ENCODE peak calls at places on chromosome 14, in eight cellular contexts. One of them, this sample, is unnamed.

GRCh38 chr14:100388137-100389050 is 65.3 kb downstream of the SLC25A47 start:
- DNase-seq in lower leg skin: no peak
- DNase-seq in body of pancreas: no peak
- DNase-seq in uterus: no peak
- DNase-seq in sigmoid colon: no peak
- DNase-seq in endothelial cell of umbilical vein: no peak
- DNase-seq in spleen: no peak
- DNase-seq in HCT116: no peak
- DNase-seq in this sample: no peak

GRCh38 chr14:100067971-100068959 is 3.0 kb downstream of the EVL start:
- DNase-seq in lower leg skin: peak; percentile 44
- DNase-seq in body of pancreas: peak; percentile 59
- DNase-seq in uterus: peak; percentile 28
- DNase-seq in sigmoid colon: no peak
- DNase-seq in endothelial cell of umbilical vein: peak; percentile 45
- DNase-seq in spleen: peak; percentile 91
- DNase-seq in HCT116: peak; percentile 21
- DNase-seq in this sample: peak; percentile 29

GRCh38 chr14:101632520-101632919 is 71.2 kb downstream of the DIO3 start:
- DNase-seq in lower leg skin: no peak
- DNase-seq in body of pancreas: no peak
- DNase-seq in uterus: no peak
- DNase-seq in sigmoid colon: no peak
- DNase-seq in endothelial cell of umbilical vein: no peak
- DNase-seq in spleen: no peak
- DNase-seq in HCT116: no peak
- DNase-seq in this sample: no peak

GRCh38 chr14:53881921-53882320 is 74.7 kb downstream of the BMP4 start:
- DNase-seq in lower leg skin: no peak
- DNase-seq in body of pancreas: no peak
- DNase-seq in uterus: no peak
- DNase-seq in sigmoid colon: no peak
- DNase-seq in endothelial cell of umbilical vein: no peak
- DNase-seq in spleen: no peak
- DNase-seq in HCT116: no peak
- DNase-seq in this sample: no peak

GRCh38 chr14:89242871-89243270 is 174.2 kb downstream of the FOXN3 start:
- DNase-seq in lower leg skin: no peak
- DNase-seq in body of pancreas: no peak
- DNase-seq in uterus: no peak
- DNase-seq in sigmoid colon: no peak
- DNase-seq in endothelial cell of umbilical vein: no peak
- DNase-seq in spleen: no peak
- DNase-seq in HCT116: no peak
- DNase-seq in this sample: no peak

GRCh38 chr14:30658645-30659044 is 36.5 kb downstream of the SCFD1 start:
- DNase-seq in lower leg skin: no peak
- DNase-seq in body of pancreas: no peak
- DNase-seq in uterus: no peak
- DNase-seq in sigmoid colon: no peak
- DNase-seq in endothelial cell of umbilical vein: no peak
- DNase-seq in spleen: no peak
- DNase-seq in HCT116: no peak
- DNase-seq in this sample: no peak

GRCh38 chr14:77311217-77311616 is 9.5 kb downstream of the POMT2 start:
- DNase-seq in lower leg skin: no peak
- DNase-seq in body of pancreas: no peak
- DNase-seq in uterus: no peak
- DNase-seq in sigmoid colon: no peak
- DNase-seq in endothelial cell of umbilical vein: no peak
- DNase-seq in spleen: no peak
- DNase-seq in HCT116: no peak
- DNase-seq in this sample: no peak

GRCh38 chr14:64060648-64061096 is 207.9 kb downstream of the SYNE2 start:
- DNase-seq in lower leg skin: peak; percentile 24
- DNase-seq in body of pancreas: peak; percentile 30
- DNase-seq in uterus: no peak
- DNase-seq in sigmoid colon: no peak
- DNase-seq in endothelial cell of umbilical vein: peak; percentile 10
- DNase-seq in spleen: no peak
- DNase-seq in HCT116: peak; percentile 29
- DNase-seq in this sample: peak; percentile 26

GRCh38 chr14:51488569-51489220 is 163.0 kb upstream of the FRMD6 start:
- DNase-seq in lower leg skin: peak; percentile 47
- DNase-seq in body of pancreas: no peak
- DNase-seq in uterus: no peak
- DNase-seq in sigmoid colon: no peak
- DNase-seq in endothelial cell of umbilical vein: no peak
- DNase-seq in spleen: no peak
- DNase-seq in HCT116: no peak
- DNase-seq in this sample: no peak

GRCh38 chr14:54001189-54001878 is 44.7 kb upstream of the BMP4 start:
- DNase-seq in lower leg skin: no peak
- DNase-seq in body of pancreas: no peak
- DNase-seq in uterus: no peak
- DNase-seq in sigmoid colon: no peak
- DNase-seq in endothelial cell of umbilical vein: peak; percentile 34
- DNase-seq in spleen: no peak
- DNase-seq in HCT116: no peak
- DNase-seq in this sample: no peak

GRCh38 chr14:37203423-37203822 is 5.7 kb downstream of the MIPOL1 start:
- DNase-seq in lower leg skin: no peak
- DNase-seq in body of pancreas: peak; percentile 16
- DNase-seq in uterus: no peak
- DNase-seq in sigmoid colon: no peak
- DNase-seq in endothelial cell of umbilical vein: no peak
- DNase-seq in spleen: no peak
- DNase-seq in HCT116: no peak
- DNase-seq in this sample: no peak

DNA sequence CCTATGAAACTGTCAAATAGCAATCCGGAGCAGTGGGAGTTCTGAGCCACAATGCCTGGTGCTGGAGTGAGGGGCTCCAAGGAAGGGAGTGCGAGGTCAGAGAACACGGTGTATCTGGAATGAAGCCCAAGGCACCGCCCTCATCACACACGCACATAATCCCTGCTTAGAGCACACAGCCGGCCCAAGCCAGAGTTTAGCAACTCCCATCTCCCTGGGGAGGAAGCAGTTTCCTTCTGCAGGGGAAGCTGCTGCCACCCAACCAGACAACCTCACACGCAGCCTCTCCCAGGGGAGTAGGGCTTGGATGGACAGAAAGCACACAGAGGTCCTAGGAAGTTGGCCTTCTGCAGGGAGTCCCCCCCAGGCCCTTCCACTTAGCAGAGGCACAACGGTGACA is 31.3 kb downstream of the ACTN1 start:
- DNase-seq in lower leg skin: peak; percentile 59
- DNase-seq in body of pancreas: peak; percentile 68
- DNase-seq in uterus: peak; percentile 71
- DNase-seq in sigmoid colon: peak; percentile 93
- DNase-seq in endothelial cell of umbilical vein: no peak
- DNase-seq in spleen: peak; percentile 70
- DNase-seq in HCT116: no peak
- DNase-seq in this sample: no peak
- TF ChIP-seq POLR2A in lower leg skin: no peak
- TF ChIP-seq POLR2A in body of pancreas: no peak
- TF ChIP-seq POLR2A in uterus: no peak
- TF ChIP-seq POLR2A in sigmoid colon: peak; percentile 48
- TF ChIP-seq POLR2A in endothelial cell of umbilical vein: no peak
- TF ChIP-seq POLR2A in spleen: no peak
- TF ChIP-seq POLR2A in HCT116: no peak
- TF ChIP-seq POLR2A in this sample: no peak

GRCh38 chr14:66111891-66112290 is 374.3 kb upstream of the CCDC196 start:
- DNase-seq in lower leg skin: no peak
- DNase-seq in body of pancreas: no peak
- DNase-seq in uterus: no peak
- DNase-seq in sigmoid colon: no peak
- DNase-seq in endothelial cell of umbilical vein: no peak
- DNase-seq in spleen: no peak
- DNase-seq in HCT116: no peak
- DNase-seq in this sample: no peak
- TF ChIP-seq POLR2A in lower leg skin: no peak
- TF ChIP-seq POLR2A in body of pancreas: no peak
- TF ChIP-seq POLR2A in uterus: no peak
- TF ChIP-seq POLR2A in sigmoid colon: no peak
- TF ChIP-seq POLR2A in endothelial cell of umbilical vein: no peak
- TF ChIP-seq POLR2A in spleen: no peak
- TF ChIP-seq POLR2A in HCT116: no peak
- TF ChIP-seq POLR2A in this sample: no peak

GRCh38 chr14:65279958-65280357 is 132.6 kb upstream of the FUT8 start:
- DNase-seq in lower leg skin: no peak
- DNase-seq in body of pancreas: no peak
- DNase-seq in uterus: no peak
- DNase-seq in sigmoid colon: no peak
- DNase-seq in endothelial cell of umbilical vein: no peak
- DNase-seq in spleen: no peak
- DNase-seq in HCT116: no peak
- DNase-seq in this sample: no peak

GRCh38 chr14:65280653-65281052 is 131.9 kb upstream of the FUT8 start:
- DNase-seq in lower leg skin: no peak
- DNase-seq in body of pancreas: no peak
- DNase-seq in uterus: no peak
- DNase-seq in sigmoid colon: no peak
- DNase-seq in endothelial cell of umbilical vein: no peak
- DNase-seq in spleen: no peak
- DNase-seq in HCT116: no peak
- DNase-seq in this sample: no peak

GRCh38 chr14:65279510-65279909 is 133.0 kb upstream of the FUT8 start:
- DNase-seq in lower leg skin: no peak
- DNase-seq in body of pancreas: no peak
- DNase-seq in uterus: no peak
- DNase-seq in sigmoid colon: no peak
- DNase-seq in endothelial cell of umbilical vein: no peak
- DNase-seq in spleen: no peak
- DNase-seq in HCT116: no peak
- DNase-seq in this sample: no peak

GRCh38 chr14:65282909-65283253 is 129.6 kb upstream of the FUT8 start:
- DNase-seq in lower leg skin: no peak
- DNase-seq in body of pancreas: no peak
- DNase-seq in uterus: no peak
- DNase-seq in sigmoid colon: no peak
- DNase-seq in endothelial cell of umbilical vein: no peak
- DNase-seq in spleen: no peak
- DNase-seq in HCT116: no peak
- DNase-seq in this sample: no peak

DNA sequence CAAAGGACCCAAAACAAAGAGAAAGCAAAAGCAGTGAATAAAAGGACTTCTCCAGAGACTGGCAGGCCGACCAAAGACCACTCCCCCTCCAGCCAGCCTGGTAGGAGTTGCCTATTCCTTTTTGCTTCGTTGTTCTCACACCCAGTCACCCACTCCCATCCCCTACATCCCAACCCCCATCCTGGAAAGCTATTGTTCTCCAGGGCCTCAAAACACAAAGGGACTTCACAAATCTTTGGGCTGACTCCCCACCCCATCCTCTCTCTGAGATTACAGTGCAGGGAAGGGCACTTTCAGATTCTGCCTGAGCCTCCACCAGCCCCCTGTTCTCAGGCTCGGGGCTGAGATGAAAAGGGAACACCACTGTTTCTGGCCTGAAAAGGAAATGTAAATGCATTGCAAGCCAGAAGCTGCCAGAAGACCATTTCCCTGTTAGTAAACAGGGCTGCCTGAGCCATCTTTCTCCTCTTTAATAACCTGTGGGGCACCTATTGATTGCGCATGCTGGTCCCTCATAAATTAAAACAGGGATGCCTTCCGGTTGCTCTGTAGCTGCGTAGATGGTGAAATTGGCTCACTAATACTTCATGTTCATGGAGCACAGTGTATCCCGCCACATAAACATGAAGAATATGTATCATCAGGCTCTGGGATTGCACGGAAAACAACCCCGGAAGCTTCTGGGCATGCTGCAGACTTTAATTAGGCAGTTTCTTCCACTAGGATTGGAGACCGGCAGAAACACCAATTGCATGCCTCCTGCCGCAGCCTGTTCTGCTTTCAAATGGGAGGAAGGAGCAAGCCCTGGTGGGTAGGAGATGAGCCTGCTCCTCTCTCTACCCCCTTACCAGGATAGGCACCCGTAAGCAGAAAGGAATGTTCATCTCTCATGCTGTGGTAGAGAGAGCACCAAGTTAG is 130.3 kb upstream of the FUT8 start:
- DNase-seq in lower leg skin: no peak
- DNase-seq in body of pancreas: no peak
- DNase-seq in uterus: no peak
- DNase-seq in sigmoid colon: no peak
- DNase-seq in endothelial cell of umbilical vein: peak; percentile 54
- DNase-seq in spleen: no peak
- DNase-seq in HCT116: no peak
- DNase-seq in this sample: peak; percentile 74
- TF ChIP-seq POLR2A in lower leg skin: no peak
- TF ChIP-seq POLR2A in body of pancreas: no peak
- TF ChIP-seq POLR2A in uterus: no peak
- TF ChIP-seq POLR2A in sigmoid colon: no peak
- TF ChIP-seq POLR2A in endothelial cell of umbilical vein: no peak
- TF ChIP-seq POLR2A in spleen: no peak
- TF ChIP-seq POLR2A in HCT116: no peak
- TF ChIP-seq POLR2A in this sample: no peak

GRCh38 chr14:35401853-35402252 is 2.7 kb downstream of the NFKBIA start:
- DNase-seq in lower leg skin: no peak
- DNase-seq in body of pancreas: no peak
- DNase-seq in uterus: peak; percentile 54
- DNase-seq in sigmoid colon: peak; percentile 75
- DNase-seq in endothelial cell of umbilical vein: peak; percentile 71
- DNase-seq in spleen: no peak
- DNase-seq in HCT116: no peak
- DNase-seq in this sample: no peak

GRCh38 chr14:35402323-35403084 is 2.0 kb downstream of the NFKBIA start:
- DNase-seq in lower leg skin: peak; percentile 36
- DNase-seq in body of pancreas: peak; percentile 43
- DNase-seq in uterus: peak; percentile 31
- DNase-seq in sigmoid colon: peak; percentile 79
- DNase-seq in endothelial cell of umbilical vein: peak; percentile 38
- DNase-seq in spleen: peak; percentile 85
- DNase-seq in HCT116: no peak
- DNase-seq in this sample: no peak

GRCh38 chr14:35403085-35403396 is 1.5 kb downstream of the NFKBIA start:
- DNase-seq in lower leg skin: peak; percentile 46
- DNase-seq in body of pancreas: no peak
- DNase-seq in uterus: peak; percentile 49
- DNase-seq in sigmoid colon: peak; percentile 80
- DNase-seq in endothelial cell of umbilical vein: peak; percentile 31
- DNase-seq in spleen: peak; percentile 86
- DNase-seq in HCT116: no peak
- DNase-seq in this sample: no peak

GRCh38 chr14:35400707-35401421 is 3.7 kb downstream of the NFKBIA start:
- DNase-seq in lower leg skin: no peak
- DNase-seq in body of pancreas: no peak
- DNase-seq in uterus: no peak
- DNase-seq in sigmoid colon: peak; percentile 63
- DNase-seq in endothelial cell of umbilical vein: peak; percentile 76
- DNase-seq in spleen: peak; percentile 84
- DNase-seq in HCT116: no peak
- DNase-seq in this sample: no peak

DNA sequence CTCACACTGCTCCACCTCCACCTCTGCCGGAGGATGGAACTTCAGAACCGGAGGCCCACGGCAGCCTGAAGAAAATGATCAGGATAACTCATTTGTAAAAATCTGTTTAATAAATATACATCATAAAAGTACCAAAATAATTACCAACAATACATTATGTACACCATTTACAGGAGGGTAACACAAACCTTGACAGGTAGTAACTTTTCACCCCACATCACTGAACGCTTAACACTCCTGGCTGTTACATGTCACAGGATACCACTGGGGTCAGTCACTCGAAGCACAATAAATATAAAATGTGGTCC is 3.2 kb downstream of the NFKBIA start:
- DNase-seq in lower leg skin: no peak
- DNase-seq in body of pancreas: no peak
- DNase-seq in uterus: no peak
- DNase-seq in sigmoid colon: no peak
- DNase-seq in endothelial cell of umbilical vein: no peak
- DNase-seq in spleen: no peak
- DNase-seq in HCT116: no peak
- DNase-seq in this sample: no peak
- TF ChIP-seq POLR2A in lower leg skin: no peak
- TF ChIP-seq POLR2A in body of pancreas: no peak
- TF ChIP-seq POLR2A in uterus: no peak
- TF ChIP-seq POLR2A in sigmoid colon: no peak
- TF ChIP-seq POLR2A in endothelial cell of umbilical vein: no peak
- TF ChIP-seq POLR2A in spleen: no peak
- TF ChIP-seq POLR2A in HCT116: no peak
- TF ChIP-seq POLR2A in this sample: no peak

This sample was measured in H54.